ENCODE peak calls at places on chromosomes 2 and 18, in nine cellular contexts. A, R, J, T, Q, U, L, I and D are unnamed samples.

GRCh38 chr2:241321911-241322310 is 6.2 kb downstream of the SEPTIN2 start:
- DNase-seq in J (no peak), L (no peak), T (no peak), U (no peak), Q (no peak), A (no peak), I (no peak), R (no peak), D (no peak)

GRCh38 chr2:204282081-204282480 is 263.2 kb upstream of the PARD3B start:
- DNase-seq in R (no peak), L (no peak), T (no peak), I (no peak), U (no peak), A (no peak), Q (peak; percentile 34), J (no peak), D (no peak)

GRCh38 chr2:144460981-144461766 is 58.7 kb downstream of the ZEB2 start:
- DNase-seq in U (no peak), R (peak; percentile 68), I (no peak), T (peak; percentile 57), A (peak; percentile 95), J (no peak), Q (no peak), L (peak; percentile 69), D (no peak)

GRCh38 chr2:121476714-121477113 is 54.0 kb upstream of the RNU4ATAC start:
- DNase-seq in T (no peak), U (no peak), J (no peak), L (no peak), Q (peak; percentile 34), I (no peak), R (no peak), A (peak; percentile 32), D (no peak)

GRCh38 chr2:228083131-228083530 is 98.4 kb downstream of the SPHKAP start:
- DNase-seq in A (no peak), I (no peak), T (no peak), Q (no peak), J (no peak), U (no peak), R (no peak), L (no peak), D (no peak)

GRCh38 chr2:127201452-127201851 is 18.6 kb downstream of the CYP27C1 start:
- DNase-seq in U (no peak), Q (no peak), R (no peak), J (peak; percentile 70), L (no peak), T (no peak), I (no peak), A (no peak), D (peak; percentile 78)

GRCh38 chr2:84417453-84417852 is 41.6 kb downstream of the SUCLG1 start:
- DNase-seq in I (no peak), U (no peak), J (no peak), L (no peak), Q (no peak), T (peak; percentile 50), R (no peak), A (peak; percentile 48), D (no peak)

GRCh38 chr2:43221660-43222471 is 4.5 kb downstream of the ZFP36L2 start:
- DNase-seq in U (peak; percentile 91), A (peak; percentile 98), T (peak; percentile 94), L (peak; percentile 92), Q (peak; percentile 98), I (peak; percentile 91), J (peak; percentile 93), R (peak; percentile 92), D (peak; percentile 98)

GRCh38 chr2:173598525-173598924 is 243.9 kb downstream of the CDCA7 start:
- DNase-seq in J (no peak), A (no peak), T (no peak), I (no peak), R (no peak), L (no peak), Q (no peak), U (no peak), D (no peak)

GRCh38 chr2:3886036-3886435 is 182.7 kb downstream of the DCDC2C start:
- DNase-seq in U (no peak), R (no peak), Q (no peak), A (no peak), L (no peak), J (no peak), I (no peak), T (no peak), D (peak; percentile 66)

GRCh38 chr2:241035818-241036396 is 37.5 kb downstream of the SNED1 start:
- DNase-seq in Q (no peak), U (no peak), L (no peak), T (no peak), A (no peak), R (no peak), I (no peak), J (peak; percentile 51), D (no peak)

GRCh38 chr18:43277164-43277600 is at the start of gene SYT4:
- DNase-seq in T (peak; percentile 63), L (peak; percentile 28), A (peak; percentile 72), Q (peak; percentile 96), I (peak; percentile 56), U (peak; percentile 10), J (peak; percentile 91), R (peak; percentile 77), D (no peak)

GRCh38 chr18:35116784-35117318 is 75.6 kb downstream of the MAPRE2 start:
- DNase-seq in T (no peak), U (no peak), R (no peak), Q (no peak), I (no peak), J (no peak), L (no peak), A (no peak), D (no peak)
- H3K4me1 ChIP-seq in T (peaks cover 9% of the 10 kb centered on the region), U (no peaks in the 10 kb centered on the region), R (peaks cover 22% of the 10 kb centered on the region), Q (no peaks in the 10 kb centered on the region), I (peaks cover 55% of the 10 kb centered on the region), J (no peaks in the 10 kb centered on the region), L (peaks cover 8% of the 10 kb centered on the region), A (peaks cover 10% of the 10 kb centered on the region), D (peaks cover 51% of the 10 kb centered on the region)

GRCh38 chr2:38178142-38178541 is 102.2 kb upstream of the CYP1B1 start:
- DNase-seq in L (peak; percentile 46), R (peak; percentile 74), J (no peak), T (peak; percentile 41), I (no peak), A (peak; percentile 84), U (no peak), Q (no peak), D (no peak)

GRCh38 chr2:38174131-38174530 is 98.2 kb upstream of the CYP1B1 start:
- DNase-seq in Q (no peak), I (no peak), A (peak; percentile 52), T (peak; percentile 7), U (no peak), R (no peak), L (no peak), J (no peak), D (no peak)

GRCh38 chr2:38178556-38179419 is 102.8 kb upstream of the CYP1B1 start:
- DNase-seq in U (peak; percentile 68), I (no peak), L (no peak), J (no peak), A (peak; percentile 91), R (peak; percentile 78), T (peak; percentile 92), Q (peak; percentile 70), D (no peak)

GRCh38 chr2:38174646-38175096 is 98.7 kb upstream of the CYP1B1 start:
- DNase-seq in A (peak; percentile 100), T (peak; percentile 98), R (no peak), Q (peak; percentile 21), L (no peak), I (no peak), U (no peak), J (no peak), D (no peak)

DNA sequence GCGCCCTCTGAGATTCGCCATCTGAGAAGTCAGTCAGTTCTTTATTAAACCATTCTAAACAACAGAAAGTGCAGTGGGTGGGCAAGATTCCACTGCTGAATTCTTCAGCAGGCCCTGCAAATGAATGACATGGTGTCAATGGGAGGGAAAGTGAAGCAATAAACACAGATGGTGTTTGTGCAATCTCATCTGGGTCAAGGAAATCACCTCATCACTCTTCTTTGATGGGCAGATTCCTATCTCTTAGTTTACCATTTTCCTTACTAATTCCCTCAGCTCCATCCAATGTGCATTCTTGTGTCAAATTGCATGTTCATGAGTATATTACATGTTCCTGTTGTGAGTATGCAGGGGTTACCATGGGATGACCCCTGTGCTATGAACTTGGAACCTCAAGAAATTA is 100.7 kb upstream of the CYP1B1 start:
- DNase-seq in I (no peak), R (no peak), A (peak; percentile 94), U (no peak), Q (no peak), J (no peak), L (no peak), T (peak; percentile 45), D (no peak)
- H3K4me1 ChIP-seq in I (peaks cover 4% of the 10 kb centered on the region), R (peaks cover 28% of the 10 kb centered on the region), A (peaks cover 24% of the 10 kb centered on the region), U (peaks cover 12% of the 10 kb centered on the region), Q (no peaks in the 10 kb centered on the region), J (no peaks in the 10 kb centered on the region), L (no peaks in the 10 kb centered on the region), T (peaks cover 73% of the 10 kb centered on the region), D (peaks cover 14% of the 10 kb centered on the region)

GRCh38 chr2:158685646-158686045 is 109.5 kb upstream of the DAPL1 start:
- DNase-seq in R (no peak), I (no peak), U (no peak), L (no peak), T (no peak), J (no peak), A (no peak), Q (no peak), D (no peak)
- H3K4me1 ChIP-seq in R (peaks cover 9% of the 10 kb centered on the region), I (peaks cover 10% of the 10 kb centered on the region), U (no peaks in the 10 kb centered on the region), L (peaks cover 6% of the 10 kb centered on the region), T (peaks cover 19% of the 10 kb centered on the region), J (no peaks in the 10 kb centered on the region), A (no peaks in the 10 kb centered on the region), Q (no peaks in the 10 kb centered on the region), D (no peaks in the 10 kb centered on the region)

GRCh38 chr18:74276609-74277008 is 15.2 kb downstream of the CYB5A start:
- DNase-seq in J (no peak), L (no peak), I (no peak), U (no peak), A (no peak), Q (no peak), R (no peak), T (no peak), D (no peak)

GRCh38 chr18:74278058-74278457 is 13.7 kb downstream of the CYB5A start:
- DNase-seq in L (peak; percentile 37), R (peak; percentile 48), A (no peak), U (no peak), I (no peak), T (no peak), Q (no peak), J (no peak), D (no peak)

GRCh38 chr18:74281639-74282358 is 10.0 kb downstream of the CYB5A start:
- DNase-seq in U (no peak), R (no peak), A (no peak), L (peak; percentile 47), J (no peak), I (no peak), Q (peak; percentile 23), T (peak; percentile 48), D (peak; percentile 83)

GRCh38 chr18:74281011-74281638 is 10.6 kb downstream of the CYB5A start:
- DNase-seq in A (no peak), Q (peak; percentile 63), I (no peak), L (no peak), R (no peak), U (no peak), T (no peak), J (peak; percentile 86), D (peak; percentile 68)

DNA sequence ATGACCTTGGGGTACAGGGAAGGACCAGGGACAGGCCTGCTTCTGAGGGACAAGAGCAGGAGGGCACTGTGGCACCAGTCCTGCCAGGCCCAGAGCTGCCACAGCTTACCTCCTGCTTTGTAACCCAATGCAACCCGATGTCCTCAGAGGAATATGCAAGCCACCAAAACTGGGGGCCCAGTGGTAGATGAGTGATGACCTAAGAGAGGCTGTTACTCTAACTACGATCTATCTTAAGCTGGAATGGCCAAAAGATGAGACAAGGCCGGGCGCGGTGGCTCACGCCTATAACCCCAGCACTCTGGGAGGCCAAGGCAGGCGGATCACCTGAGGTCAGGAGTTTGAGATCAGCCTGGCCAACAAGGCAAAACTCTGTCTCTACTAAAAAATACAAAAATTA is 12.8 kb downstream of the CYB5A start:
- DNase-seq in R (no peak), J (no peak), U (no peak), L (no peak), I (no peak), Q (no peak), T (no peak), A (no peak), D (no peak)
- H3K4me1 ChIP-seq in R (peaks cover 24% of the 10 kb centered on the region), J (peaks cover 25% of the 10 kb centered on the region), U (peaks cover 26% of the 10 kb centered on the region), L (peaks cover 18% of the 10 kb centered on the region), I (peaks cover 58% of the 10 kb centered on the region), Q (peaks cover 18% of the 10 kb centered on the region), T (no peaks in the 10 kb centered on the region), A (no peaks in the 10 kb centered on the region), D (peaks cover 51% of the 10 kb centered on the region)